ENCODE peak calls at places on chromosomes 1 and 21, in four cellular contexts. N, U, J and O are unnamed samples.

GRCh38 chr21:16437586-16437985 is 707.8 kb downstream of the USP25 start:
- DNase-seq in N (no peak), U (no peak), J (no peak), O (no peak)

GRCh38 chr1:66025188-66025587 is 232.5 kb downstream of the PDE4B start:
- DNase-seq in N (no peak), U (no peak), J (no peak), O (no peak)

GRCh38 chr1:243596441-243597183 is 253.4 kb downstream of the AKT3 start:
- DNase-seq in N (no peak), U (peak), J (no peak), O (no peak)

GRCh38 chr1:155888481-155888880 is 22.7 kb downstream of the RIT1 start:
- DNase-seq in N (no peak), U (no peak), J (no peak), O (no peak)

GRCh38 chr1:185834371-185834900 is 100.2 kb downstream of the HMCN1 start:
- DNase-seq in N (no peak), U (no peak), J (no peak), O (no peak)

GRCh38 chr21:36966066-36966845 is at the start of gene HLCS:
- DNase-seq in N (peak), U (peak), J (peak), O (no peak)

GRCh38 chr1:106986603-106987002 is 69.9 kb upstream of the PRMT6 start:
- DNase-seq in N (peak), U (no peak), J (no peak), O (no peak)

GRCh38 chr21:31660134-31660565 is 657 bp downstream of the SOD1 start:
- DNase-seq in N (peak), U (peak), J (no peak), O (no peak)

GRCh38 chr1:46749403-46749802 is 30.5 kb upstream of the EFCAB14 start:
- DNase-seq in N (no peak), U (no peak), J (no peak), O (no peak)

GRCh38 chr1:89794406-89794805 is 26.4 kb upstream of the LRRC8D start:
- DNase-seq in N (peak), U (no peak), J (no peak), O (no peak)

GRCh38 chr21:43824250-43824882 is 35.0 kb downstream of the RRP1 start:
- DNase-seq in N (no peak), U (no peak), J (peak), O (no peak)

GRCh38 chr21:42654913-42655796 is 1.7 kb downstream of the PDE9A start:
- DNase-seq in N (no peak), U (no peak), J (no peak), O (no peak)

GRCh38 chr21:46498335-46499050 is 39.8 kb downstream of the DIP2A start:
- DNase-seq in N (no peak), U (no peak), J (no peak), O (no peak)

DNA sequence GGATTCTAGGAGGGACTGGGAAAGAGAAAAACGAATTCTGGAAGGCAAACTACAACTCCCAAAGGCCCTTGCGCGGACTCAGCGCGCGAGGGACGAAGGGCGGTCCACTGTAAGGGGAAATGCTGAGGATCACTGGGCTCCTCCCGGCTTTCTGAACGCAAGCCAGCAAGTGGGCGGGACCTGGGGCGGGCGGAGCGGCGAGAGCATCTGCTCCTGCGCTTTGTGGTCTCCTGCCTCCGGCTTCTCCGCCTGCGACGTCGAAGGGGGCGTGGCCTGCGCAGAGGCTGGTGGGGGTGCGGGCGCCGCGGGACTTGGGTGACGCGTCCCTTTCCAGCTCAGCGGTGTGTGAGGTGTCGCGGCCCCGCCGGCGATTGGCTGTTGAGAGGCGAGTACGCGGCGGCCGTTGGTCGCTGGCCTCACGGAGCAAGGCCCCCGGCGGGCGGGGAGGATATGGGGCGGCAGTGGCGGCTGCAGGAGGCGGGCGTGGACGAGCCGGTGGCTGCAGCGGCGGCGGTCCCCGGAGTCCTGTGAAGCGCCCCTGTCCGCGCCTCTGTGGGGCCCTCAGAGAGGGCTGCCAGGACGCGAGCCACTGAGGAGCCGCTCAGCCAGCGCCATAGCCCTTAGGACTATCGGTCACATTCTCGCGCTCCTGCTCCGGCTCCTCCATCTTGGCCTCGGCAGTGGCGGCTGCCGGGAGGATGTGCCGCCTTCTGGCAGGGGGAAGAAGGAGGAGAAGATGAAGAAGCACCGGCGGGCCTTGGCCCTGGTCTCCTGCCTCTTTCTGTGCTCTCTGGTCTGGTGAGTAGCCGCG is at the start of gene SUCO:
- DNase-seq in N (peak), U (peak), J (peak), O (peak)
- TF ChIP-seq REST in N (no peak), U (peak), J (peak), O (no peak)

GRCh38 chr1:18793164-18793563 is 66.3 kb downstream of the TAS1R2 start:
- DNase-seq in N (no peak), U (no peak), J (no peak), O (no peak)

GRCh38 chr1:18794066-18794465 is 65.4 kb downstream of the TAS1R2 start:
- DNase-seq in N (no peak), U (no peak), J (no peak), O (no peak)

GRCh38 chr1:18795002-18795689 is 64.3 kb downstream of the TAS1R2 start:
- DNase-seq in N (no peak), U (no peak), J (no peak), O (no peak)

GRCh38 chr1:18792747-18793146 is 66.7 kb downstream of the TAS1R2 start:
- DNase-seq in N (no peak), U (no peak), J (no peak), O (no peak)

GRCh38 chr1:18794561-18794960 is 64.9 kb downstream of the TAS1R2 start:
- DNase-seq in N (peak), U (no peak), J (no peak), O (no peak)
- TF ChIP-seq CTCF in N (peak), U (no peak), J (no peak), O (no peak)

GRCh38 chr1:45260244-45260643 is 53.8 kb upstream of the ZSWIM5 start:
- DNase-seq in N (no peak), U (no peak), J (no peak), O (no peak)
- TF ChIP-seq REST in N (no peak), U (no peak), J (no peak), O (no peak)

DNA sequence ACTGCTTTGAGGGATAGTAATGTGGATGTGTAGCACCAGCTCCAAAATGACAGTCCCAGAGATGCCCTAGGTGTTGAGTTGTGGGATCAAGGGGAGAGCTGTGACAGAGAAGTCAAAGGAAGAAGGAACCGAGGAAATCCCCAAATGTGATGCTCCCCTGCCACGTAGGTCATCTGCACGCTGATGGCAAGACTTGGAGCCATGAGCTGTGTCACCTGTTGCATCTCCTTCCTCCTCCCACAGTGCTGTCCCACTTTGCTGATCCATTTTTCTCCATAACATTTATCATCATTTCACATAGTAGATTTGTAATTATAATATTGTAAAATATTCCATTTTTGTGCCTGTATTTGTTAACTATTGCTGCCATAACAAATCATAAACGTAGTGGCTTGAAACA is 17.6 kb upstream of the RCAN1 start:
- DNase-seq in N (no peak), U (no peak), J (no peak), O (no peak)
- TF ChIP-seq CTCF in N (no peak), U (no peak), J (no peak), O (no peak)

DNA sequence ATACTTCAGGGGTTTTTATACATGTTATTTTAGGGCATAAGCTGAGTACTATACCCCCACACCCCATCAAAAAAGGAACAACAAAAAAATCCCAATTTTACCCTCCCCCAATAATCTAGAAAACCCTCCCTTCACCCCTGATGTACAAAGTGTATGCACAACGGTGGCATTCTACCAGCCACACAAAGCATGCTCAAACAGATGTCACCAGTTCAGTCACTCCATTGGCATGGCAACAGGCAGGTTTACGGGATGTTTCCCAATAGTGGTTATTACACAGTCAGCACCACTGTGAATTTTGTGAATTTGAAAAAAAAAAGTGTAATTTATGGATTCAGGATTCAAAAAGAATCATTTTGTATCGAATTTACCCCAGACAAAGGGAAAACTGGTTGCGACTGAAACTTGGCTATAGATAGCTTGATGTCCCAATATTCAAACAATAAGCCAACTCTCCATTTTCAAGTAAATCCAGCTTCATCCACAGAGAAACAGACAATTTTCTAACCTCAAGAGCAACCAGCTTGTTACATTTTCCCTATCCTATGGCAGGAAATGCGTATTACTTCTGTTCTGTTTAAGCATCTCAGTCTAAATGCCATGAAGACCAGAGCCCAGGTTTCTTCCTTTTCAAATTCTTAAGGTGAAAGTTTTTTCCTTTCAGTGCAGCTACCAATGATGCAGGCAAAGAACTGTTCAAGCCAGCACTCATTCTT is 34.0 kb upstream of the SLC45A3 start:
- DNase-seq in N (no peak), U (peak), J (peak), O (no peak)
- TF ChIP-seq REST in N (no peak), U (no peak), J (no peak), O (no peak)

GRCh38 chr1:15531682-15532081 is 5.0 kb downstream of the DNAJC16 start:
- DNase-seq in N (no peak), U (no peak), J (no peak), O (no peak)
- TF ChIP-seq CTCF in N (no peak), U (no peak), J (no peak), O (no peak)

GRCh38 chr1:35807614-35808375 is at the start of gene AGO4:
- DNase-seq in N (peak), U (peak), J (peak), O (peak)

GRCh38 chr1:35810096-35810860 is 2.5 kb downstream of the AGO4 start:
- DNase-seq in N (no peak), U (no peak), J (no peak), O (no peak)

GRCh38 chr1:35809156-35810095 is 1.6 kb downstream of the AGO4 start:
- DNase-seq in N (no peak), U (no peak), J (no peak), O (no peak)

GRCh38 chr1:35808376-35809155 is 750 bp downstream of the AGO4 start:
- DNase-seq in N (peak), U (peak), J (peak), O (no peak)
- TF ChIP-seq REST in N (no peak), U (no peak), J (no peak), O (no peak)

DNA sequence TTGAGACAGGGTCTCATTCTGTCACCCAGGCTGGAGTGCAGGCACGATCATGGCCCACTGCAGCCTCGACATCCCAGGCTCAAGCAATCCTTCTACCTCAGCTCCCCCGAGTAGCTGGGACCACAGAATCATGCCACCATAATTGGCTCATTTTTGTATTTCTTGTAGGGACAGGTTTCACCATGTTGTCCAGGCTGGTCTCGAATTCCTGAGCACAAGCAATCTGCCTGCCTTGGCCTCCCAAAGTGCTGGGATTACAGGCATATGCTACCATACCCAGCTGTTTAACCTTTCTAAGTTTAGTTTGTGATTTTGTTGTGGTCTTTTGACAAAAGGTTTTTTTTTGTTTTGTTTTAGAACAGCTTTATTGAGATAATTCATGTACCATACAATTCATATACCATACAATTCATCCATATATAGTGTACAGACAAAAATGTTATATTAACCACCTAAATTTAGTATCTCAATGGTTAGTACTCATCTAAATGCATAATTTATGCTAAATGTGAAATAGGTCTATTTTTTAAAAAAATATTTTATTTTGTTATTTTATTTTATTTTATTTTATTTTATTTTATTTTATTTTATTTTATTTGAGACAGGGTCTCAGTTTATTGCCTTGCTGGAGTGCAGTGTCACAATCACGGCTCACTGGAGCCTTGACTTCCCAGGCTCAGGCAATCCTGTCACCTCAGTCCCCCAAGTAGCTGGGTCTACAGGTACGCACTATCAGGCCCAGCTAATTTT is 8.9 kb downstream of the ZMPSTE24 start:
- DNase-seq in N (no peak), U (no peak), J (no peak), O (no peak)
- TF ChIP-seq CTCF in N (no peak), U (no peak), J (no peak), O (no peak)

GRCh38 chr1:11487196-11487751 is 8.3 kb downstream of the DISP3 start:
- DNase-seq in N (no peak), U (no peak), J (no peak), O (no peak)
- TF ChIP-seq REST in N (no peak), U (no peak), J (no peak), O (no peak)

GRCh38 chr21:22343303-22343702 is 1345.1 kb downstream of the NCAM2 start:
- DNase-seq in N (no peak), U (no peak), J (no peak), O (no peak)

GRCh38 chr21:22345624-22346023 is 1347.4 kb downstream of the NCAM2 start:
- DNase-seq in N (no peak), U (no peak), J (no peak), O (no peak)

GRCh38 chr21:22343721-22344120 is 1345.5 kb downstream of the NCAM2 start:
- DNase-seq in N (no peak), U (no peak), J (no peak), O (no peak)

GRCh38 chr21:22342855-22343254 is 1344.6 kb downstream of the NCAM2 start:
- DNase-seq in N (no peak), U (no peak), J (no peak), O (no peak)

DNA sequence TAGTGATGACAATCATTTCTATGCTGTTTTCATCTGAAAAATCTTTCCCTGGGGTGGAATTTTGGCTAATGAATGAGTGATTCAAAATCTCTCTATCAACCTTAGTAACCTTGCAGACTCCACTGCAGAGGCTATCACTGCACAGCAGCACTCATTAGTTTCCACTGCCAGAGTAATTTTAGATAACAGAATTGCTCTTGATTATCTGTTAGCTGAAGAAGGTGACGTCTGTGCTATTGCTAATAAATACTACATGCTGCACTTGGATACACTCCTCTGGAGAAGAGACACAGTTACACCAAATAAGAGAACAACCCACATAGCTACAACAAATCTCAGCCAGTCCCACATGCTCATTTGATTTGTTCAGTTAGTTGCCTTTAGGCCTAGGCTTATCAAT is 1348.4 kb downstream of the NCAM2 start:
- DNase-seq in N (no peak), U (no peak), J (no peak), O (no peak)
- TF ChIP-seq CTCF in N (no peak), U (no peak), J (no peak), O (no peak)